ENCODE peak calls at places on chromosomes 2 and 18, in four cellular contexts. Q is kidney tubule cell, X is ascending aorta, I is mesenchymal stem cell. U is an unnamed sample.

GRCh38 chr2:217420868-217421267 is 561.0 kb upstream of the TNP1 start:
- DNase-seq in Q (no peak), I (no peak), X (no peak), U (no peak)

GRCh38 chr18:43396266-43396665 is 119.0 kb upstream of the SYT4 start:
- DNase-seq in Q (peak; percentile 34), X (no peak), I (peak; percentile 50), U (peak; percentile 3)

GRCh38 chr2:98311771-98312545 is 34.3 kb upstream of the CNGA3 start:
- DNase-seq in Q (no peak), I (no peak), X (no peak), U (no peak)

GRCh38 chr18:33560686-33561370 is 17.2 kb upstream of the ASXL3 start:
- DNase-seq in Q (peak; percentile 34), I (peak; percentile 63), X (no peak), U (no peak)

GRCh38 chr2:170813611-170814550 is 2.8 kb upstream of the GAD1 start:
- DNase-seq in X (no peak), Q (peak; percentile 43), I (peak; percentile 71), U (peak; percentile 33)

GRCh38 chr2:11732587-11732986 is 13.8 kb upstream of the LPIN1 start:
- DNase-seq in X (no peak), Q (no peak), I (no peak), U (no peak)

GRCh38 chr2:3465844-3466481 is 53.4 kb downstream of the ADI1 start:
- DNase-seq in I (peak; percentile 97), Q (peak; percentile 67), X (no peak), U (no peak)

GRCh38 chr2:227536445-227536844 is 62.2 kb upstream of the SCYGR2 start:
- DNase-seq in Q (no peak), X (no peak), I (peak; percentile 9), U (no peak)

GRCh38 chr2:196208915-196209314 is 37.5 kb upstream of the STK17B start:
- DNase-seq in I (no peak), Q (peak; percentile 9), X (no peak), U (no peak)